ENCODE peak calls at places on chromosomes 7 and 10, in nine cellular contexts. One of them, this sample, is unnamed.

GRCh38 chr10:34885901-34886300 is 70.8 kb upstream of the PARD3 start:
- DNase-seq in A549: no peak
- DNase-seq in stimulated activated CD8-positive, alpha-beta memory T cell treated with anti-CD3 and anti-CD28 coated beads, Interleukin-7, amount 100 ng/mL, for 4 hours: no peak
- DNase-seq in cardiac fibroblast: no peak
- DNase-seq in hippocampal formation: no peak
- DNase-seq in Ammon's horn: no peak
- DNase-seq in activated T-helper 9 cell treated with anti-CD3 and anti-CD28 coated beads, Interleukin-2, amount 50 U/mL, for 16 hours: no peak
- DNase-seq in activated CD4-positive, alpha-beta T cell treated with anti-CD3 and anti-CD28 coated beads, Interleukin-2, amount 10 ng/mL, durations not matched to agents 7 days and 5 days: no peak
- DNase-seq in nephron progenitor cell: no peak
- DNase-seq in this sample: no peak

GRCh38 chr10:87845624-87846377 is 17.5 kb downstream of the KLLN start:
- DNase-seq in A549: peak; percentile 48
- DNase-seq in stimulated activated CD8-positive, alpha-beta memory T cell treated with anti-CD3 and anti-CD28 coated beads, Interleukin-7, amount 100 ng/mL, for 4 hours: no peak
- DNase-seq in cardiac fibroblast: peak; percentile 92
- DNase-seq in Ammon's horn: no peak
- DNase-seq in activated T-helper 9 cell treated with anti-CD3 and anti-CD28 coated beads, Interleukin-2, amount 50 U/mL, for 16 hours: no peak
- DNase-seq in nephron progenitor cell: no peak
- DNase-seq in activated CD4-positive, alpha-beta T cell treated with anti-CD3 and anti-CD28 coated beads, Interleukin-2, amount 10 ng/mL, durations not matched to agents 7 days and 5 days: no peak
- DNase-seq in hippocampal formation: no peak
- DNase-seq in this sample: no peak

GRCh38 chr10:47421057-47421952 is 37.2 kb upstream of the ZNF488 start:
- DNase-seq in A549: no peak
- DNase-seq in activated T-helper 9 cell treated with anti-CD3 and anti-CD28 coated beads, Interleukin-2, amount 50 U/mL, for 16 hours: no peak
- DNase-seq in hippocampal formation: no peak
- DNase-seq in stimulated activated CD8-positive, alpha-beta memory T cell treated with anti-CD3 and anti-CD28 coated beads, Interleukin-7, amount 100 ng/mL, for 4 hours: no peak
- DNase-seq in activated CD4-positive, alpha-beta T cell treated with anti-CD3 and anti-CD28 coated beads, Interleukin-2, amount 10 ng/mL, durations not matched to agents 7 days and 5 days: no peak
- DNase-seq in cardiac fibroblast: peak; percentile 74
- DNase-seq in Ammon's horn: no peak
- DNase-seq in nephron progenitor cell: no peak
- DNase-seq in this sample: no peak

GRCh38 chr10:62062752-62063512 is 161.4 kb downstream of the ARID5B start:
- DNase-seq in activated CD4-positive, alpha-beta T cell treated with anti-CD3 and anti-CD28 coated beads, Interleukin-2, amount 10 ng/mL, durations not matched to agents 7 days and 5 days: no peak
- DNase-seq in hippocampal formation: no peak
- DNase-seq in cardiac fibroblast: no peak
- DNase-seq in stimulated activated CD8-positive, alpha-beta memory T cell treated with anti-CD3 and anti-CD28 coated beads, Interleukin-7, amount 100 ng/mL, for 4 hours: no peak
- DNase-seq in activated T-helper 9 cell treated with anti-CD3 and anti-CD28 coated beads, Interleukin-2, amount 50 U/mL, for 16 hours: no peak
- DNase-seq in A549: no peak
- DNase-seq in Ammon's horn: no peak
- DNase-seq in nephron progenitor cell: no peak
- DNase-seq in this sample: no peak

GRCh38 chr7:149741629-149742028 is 31.8 kb downstream of the ZNF467 start:
- DNase-seq in Ammon's horn: peak; percentile 80
- DNase-seq in activated CD4-positive, alpha-beta T cell treated with anti-CD3 and anti-CD28 coated beads, Interleukin-2, amount 10 ng/mL, durations not matched to agents 7 days and 5 days: no peak
- DNase-seq in hippocampal formation: peak; percentile 43
- DNase-seq in activated T-helper 9 cell treated with anti-CD3 and anti-CD28 coated beads, Interleukin-2, amount 50 U/mL, for 16 hours: no peak
- DNase-seq in stimulated activated CD8-positive, alpha-beta memory T cell treated with anti-CD3 and anti-CD28 coated beads, Interleukin-7, amount 100 ng/mL, for 4 hours: no peak
- DNase-seq in A549: peak; percentile 46
- DNase-seq in cardiac fibroblast: no peak
- DNase-seq in nephron progenitor cell: no peak
- DNase-seq in this sample: peak; percentile 50

GRCh38 chr10:17396004-17396403 is 58.4 kb downstream of the ST8SIA6 start:
- DNase-seq in A549: no peak
- DNase-seq in stimulated activated CD8-positive, alpha-beta memory T cell treated with anti-CD3 and anti-CD28 coated beads, Interleukin-7, amount 100 ng/mL, for 4 hours: no peak
- DNase-seq in cardiac fibroblast: no peak
- DNase-seq in activated CD4-positive, alpha-beta T cell treated with anti-CD3 and anti-CD28 coated beads, Interleukin-2, amount 10 ng/mL, durations not matched to agents 7 days and 5 days: no peak
- DNase-seq in hippocampal formation: no peak
- DNase-seq in activated T-helper 9 cell treated with anti-CD3 and anti-CD28 coated beads, Interleukin-2, amount 50 U/mL, for 16 hours: no peak
- DNase-seq in nephron progenitor cell: no peak
- DNase-seq in Ammon's horn: no peak
- DNase-seq in this sample: no peak

GRCh38 chr10:96112531-96112930 is 17.6 kb upstream of the ZNF518A start:
- DNase-seq in nephron progenitor cell: no peak
- DNase-seq in A549: no peak
- DNase-seq in cardiac fibroblast: peak; percentile 9
- DNase-seq in Ammon's horn: no peak
- DNase-seq in activated T-helper 9 cell treated with anti-CD3 and anti-CD28 coated beads, Interleukin-2, amount 50 U/mL, for 16 hours: no peak
- DNase-seq in hippocampal formation: no peak
- DNase-seq in activated CD4-positive, alpha-beta T cell treated with anti-CD3 and anti-CD28 coated beads, Interleukin-2, amount 10 ng/mL, durations not matched to agents 7 days and 5 days: no peak
- DNase-seq in stimulated activated CD8-positive, alpha-beta memory T cell treated with anti-CD3 and anti-CD28 coated beads, Interleukin-7, amount 100 ng/mL, for 4 hours: no peak
- DNase-seq in this sample: no peak

GRCh38 chr10:24988831-24989769 is 26.9 kb downstream of the ENKUR start:
- DNase-seq in nephron progenitor cell: peak; percentile 14
- DNase-seq in hippocampal formation: peak; percentile 12
- DNase-seq in A549: no peak
- DNase-seq in activated T-helper 9 cell treated with anti-CD3 and anti-CD28 coated beads, Interleukin-2, amount 50 U/mL, for 16 hours: no peak
- DNase-seq in stimulated activated CD8-positive, alpha-beta memory T cell treated with anti-CD3 and anti-CD28 coated beads, Interleukin-7, amount 100 ng/mL, for 4 hours: no peak
- DNase-seq in cardiac fibroblast: no peak
- DNase-seq in Ammon's horn: peak; percentile 80
- DNase-seq in activated CD4-positive, alpha-beta T cell treated with anti-CD3 and anti-CD28 coated beads, Interleukin-2, amount 10 ng/mL, durations not matched to agents 7 days and 5 days: no peak
- DNase-seq in this sample: no peak

GRCh38 chr7:77800158-77800557 is 1.6 kb downstream of the PHTF2 start:
- DNase-seq in activated T-helper 9 cell treated with anti-CD3 and anti-CD28 coated beads, Interleukin-2, amount 50 U/mL, for 16 hours: no peak
- DNase-seq in cardiac fibroblast: peak; percentile 21
- DNase-seq in Ammon's horn: no peak
- DNase-seq in hippocampal formation: no peak
- DNase-seq in nephron progenitor cell: no peak
- DNase-seq in activated CD4-positive, alpha-beta T cell treated with anti-CD3 and anti-CD28 coated beads, Interleukin-2, amount 10 ng/mL, durations not matched to agents 7 days and 5 days: no peak
- DNase-seq in stimulated activated CD8-positive, alpha-beta memory T cell treated with anti-CD3 and anti-CD28 coated beads, Interleukin-7, amount 100 ng/mL, for 4 hours: no peak
- DNase-seq in A549: no peak
- DNase-seq in this sample: no peak

GRCh38 chr7:19405546-19405945 is 260.3 kb upstream of the FERD3L start:
- DNase-seq in activated CD4-positive, alpha-beta T cell treated with anti-CD3 and anti-CD28 coated beads, Interleukin-2, amount 10 ng/mL, durations not matched to agents 7 days and 5 days: no peak
- DNase-seq in activated T-helper 9 cell treated with anti-CD3 and anti-CD28 coated beads, Interleukin-2, amount 50 U/mL, for 16 hours: no peak
- DNase-seq in nephron progenitor cell: no peak
- DNase-seq in Ammon's horn: no peak
- DNase-seq in cardiac fibroblast: peak; percentile 81
- DNase-seq in stimulated activated CD8-positive, alpha-beta memory T cell treated with anti-CD3 and anti-CD28 coated beads, Interleukin-7, amount 100 ng/mL, for 4 hours: no peak
- DNase-seq in A549: no peak
- DNase-seq in hippocampal formation: no peak
- DNase-seq in this sample: no peak

GRCh38 chr10:4354382-4354812 is 471.6 kb upstream of the AKR1E2 start:
- DNase-seq in Ammon's horn: no peak
- DNase-seq in A549: peak; percentile 36
- DNase-seq in activated CD4-positive, alpha-beta T cell treated with anti-CD3 and anti-CD28 coated beads, Interleukin-2, amount 10 ng/mL, durations not matched to agents 7 days and 5 days: no peak
- DNase-seq in nephron progenitor cell: no peak
- DNase-seq in activated T-helper 9 cell treated with anti-CD3 and anti-CD28 coated beads, Interleukin-2, amount 50 U/mL, for 16 hours: no peak
- DNase-seq in cardiac fibroblast: peak; percentile 54
- DNase-seq in hippocampal formation: no peak
- DNase-seq in stimulated activated CD8-positive, alpha-beta memory T cell treated with anti-CD3 and anti-CD28 coated beads, Interleukin-7, amount 100 ng/mL, for 4 hours: no peak
- DNase-seq in this sample: no peak

GRCh38 chr10:804191-804781 is 114.8 kb upstream of the DIP2C start:
- DNase-seq in hippocampal formation: no peak
- DNase-seq in activated T-helper 9 cell treated with anti-CD3 and anti-CD28 coated beads, Interleukin-2, amount 50 U/mL, for 16 hours: no peak
- DNase-seq in stimulated activated CD8-positive, alpha-beta memory T cell treated with anti-CD3 and anti-CD28 coated beads, Interleukin-7, amount 100 ng/mL, for 4 hours: no peak
- DNase-seq in A549: no peak
- DNase-seq in nephron progenitor cell: peak; percentile 72
- DNase-seq in Ammon's horn: no peak
- DNase-seq in activated CD4-positive, alpha-beta T cell treated with anti-CD3 and anti-CD28 coated beads, Interleukin-2, amount 10 ng/mL, durations not matched to agents 7 days and 5 days: no peak
- DNase-seq in cardiac fibroblast: no peak
- DNase-seq in this sample: no peak

GRCh38 chr10:123669901-123670300 is 3.7 kb downstream of the GPR26 start:
- DNase-seq in Ammon's horn: no peak
- DNase-seq in cardiac fibroblast: no peak
- DNase-seq in A549: no peak
- DNase-seq in hippocampal formation: no peak
- DNase-seq in stimulated activated CD8-positive, alpha-beta memory T cell treated with anti-CD3 and anti-CD28 coated beads, Interleukin-7, amount 100 ng/mL, for 4 hours: no peak
- DNase-seq in activated T-helper 9 cell treated with anti-CD3 and anti-CD28 coated beads, Interleukin-2, amount 50 U/mL, for 16 hours: no peak
- DNase-seq in activated CD4-positive, alpha-beta T cell treated with anti-CD3 and anti-CD28 coated beads, Interleukin-2, amount 10 ng/mL, durations not matched to agents 7 days and 5 days: no peak
- DNase-seq in nephron progenitor cell: no peak
- DNase-seq in this sample: no peak

GRCh38 chr10:93222876-93223275 is 149.2 kb downstream of the CYP26A1 start:
- DNase-seq in stimulated activated CD8-positive, alpha-beta memory T cell treated with anti-CD3 and anti-CD28 coated beads, Interleukin-7, amount 100 ng/mL, for 4 hours: no peak
- DNase-seq in hippocampal formation: no peak
- DNase-seq in nephron progenitor cell: no peak
- DNase-seq in Ammon's horn: no peak
- DNase-seq in activated CD4-positive, alpha-beta T cell treated with anti-CD3 and anti-CD28 coated beads, Interleukin-2, amount 10 ng/mL, durations not matched to agents 7 days and 5 days: no peak
- DNase-seq in A549: no peak
- DNase-seq in activated T-helper 9 cell treated with anti-CD3 and anti-CD28 coated beads, Interleukin-2, amount 50 U/mL, for 16 hours: no peak
- DNase-seq in cardiac fibroblast: no peak
- DNase-seq in this sample: no peak

GRCh38 chr7:20786779-20787651 is at the start of gene SP8:
- DNase-seq in A549: peak; percentile 48
- DNase-seq in activated T-helper 9 cell treated with anti-CD3 and anti-CD28 coated beads, Interleukin-2, amount 50 U/mL, for 16 hours: no peak
- DNase-seq in cardiac fibroblast: no peak
- DNase-seq in stimulated activated CD8-positive, alpha-beta memory T cell treated with anti-CD3 and anti-CD28 coated beads, Interleukin-7, amount 100 ng/mL, for 4 hours: no peak
- DNase-seq in nephron progenitor cell: peak; percentile 83
- DNase-seq in activated CD4-positive, alpha-beta T cell treated with anti-CD3 and anti-CD28 coated beads, Interleukin-2, amount 10 ng/mL, durations not matched to agents 7 days and 5 days: no peak
- DNase-seq in Ammon's horn: no peak
- DNase-seq in hippocampal formation: no peak
- DNase-seq in this sample: peak; percentile 24

GRCh38 chr10:133544506-133544905 is 17.3 kb downstream of the CYP2E1 start:
- DNase-seq in nephron progenitor cell: no peak
- DNase-seq in activated T-helper 9 cell treated with anti-CD3 and anti-CD28 coated beads, Interleukin-2, amount 50 U/mL, for 16 hours: no peak
- DNase-seq in activated CD4-positive, alpha-beta T cell treated with anti-CD3 and anti-CD28 coated beads, Interleukin-2, amount 10 ng/mL, durations not matched to agents 7 days and 5 days: no peak
- DNase-seq in Ammon's horn: no peak
- DNase-seq in hippocampal formation: no peak
- DNase-seq in A549: no peak
- DNase-seq in stimulated activated CD8-positive, alpha-beta memory T cell treated with anti-CD3 and anti-CD28 coated beads, Interleukin-7, amount 100 ng/mL, for 4 hours: no peak
- DNase-seq in cardiac fibroblast: no peak
- DNase-seq in this sample: no peak

GRCh38 chr10:11161910-11162309 is 144.2 kb downstream of the CELF2 start:
- DNase-seq in activated T-helper 9 cell treated with anti-CD3 and anti-CD28 coated beads, Interleukin-2, amount 50 U/mL, for 16 hours: no peak
- DNase-seq in A549: no peak
- DNase-seq in cardiac fibroblast: no peak
- DNase-seq in hippocampal formation: no peak
- DNase-seq in stimulated activated CD8-positive, alpha-beta memory T cell treated with anti-CD3 and anti-CD28 coated beads, Interleukin-7, amount 100 ng/mL, for 4 hours: no peak
- DNase-seq in Ammon's horn: no peak
- DNase-seq in activated CD4-positive, alpha-beta T cell treated with anti-CD3 and anti-CD28 coated beads, Interleukin-2, amount 10 ng/mL, durations not matched to agents 7 days and 5 days: no peak
- DNase-seq in nephron progenitor cell: no peak
- DNase-seq in this sample: no peak

GRCh38 chr7:96088579-96088978 is 233.3 kb downstream of the SLC25A13 start:
- DNase-seq in nephron progenitor cell: no peak
- DNase-seq in hippocampal formation: no peak
- DNase-seq in cardiac fibroblast: peak; percentile 64
- DNase-seq in A549: no peak
- DNase-seq in Ammon's horn: no peak
- DNase-seq in activated T-helper 9 cell treated with anti-CD3 and anti-CD28 coated beads, Interleukin-2, amount 50 U/mL, for 16 hours: no peak
- DNase-seq in stimulated activated CD8-positive, alpha-beta memory T cell treated with anti-CD3 and anti-CD28 coated beads, Interleukin-7, amount 100 ng/mL, for 4 hours: no peak
- DNase-seq in activated CD4-positive, alpha-beta T cell treated with anti-CD3 and anti-CD28 coated beads, Interleukin-2, amount 10 ng/mL, durations not matched to agents 7 days and 5 days: no peak
- DNase-seq in this sample: no peak

GRCh38 chr10:14698487-14699170 is 76.1 kb downstream of the FAM107B start:
- DNase-seq in stimulated activated CD8-positive, alpha-beta memory T cell treated with anti-CD3 and anti-CD28 coated beads, Interleukin-7, amount 100 ng/mL, for 4 hours: no peak
- DNase-seq in activated CD4-positive, alpha-beta T cell treated with anti-CD3 and anti-CD28 coated beads, Interleukin-2, amount 10 ng/mL, durations not matched to agents 7 days and 5 days: no peak
- DNase-seq in A549: no peak
- DNase-seq in activated T-helper 9 cell treated with anti-CD3 and anti-CD28 coated beads, Interleukin-2, amount 50 U/mL, for 16 hours: no peak
- DNase-seq in nephron progenitor cell: no peak
- DNase-seq in cardiac fibroblast: peak; percentile 31
- DNase-seq in Ammon's horn: no peak
- DNase-seq in hippocampal formation: no peak
- DNase-seq in this sample: no peak

GRCh38 chr7:39978252-39978934 is 28.3 kb downstream of the CDK13 start:
- DNase-seq in nephron progenitor cell: no peak
- DNase-seq in cardiac fibroblast: no peak
- DNase-seq in Ammon's horn: no peak
- DNase-seq in activated CD4-positive, alpha-beta T cell treated with anti-CD3 and anti-CD28 coated beads, Interleukin-2, amount 10 ng/mL, durations not matched to agents 7 days and 5 days: no peak
- DNase-seq in hippocampal formation: no peak
- DNase-seq in activated T-helper 9 cell treated with anti-CD3 and anti-CD28 coated beads, Interleukin-2, amount 50 U/mL, for 16 hours: no peak
- DNase-seq in A549: no peak
- DNase-seq in stimulated activated CD8-positive, alpha-beta memory T cell treated with anti-CD3 and anti-CD28 coated beads, Interleukin-7, amount 100 ng/mL, for 4 hours: no peak
- DNase-seq in this sample: no peak

GRCh38 chr7:151520419-151521229 is 929 bp upstream of the RHEB start:
- DNase-seq in cardiac fibroblast: no peak
- DNase-seq in A549: no peak
- DNase-seq in stimulated activated CD8-positive, alpha-beta memory T cell treated with anti-CD3 and anti-CD28 coated beads, Interleukin-7, amount 100 ng/mL, for 4 hours: peak; percentile 22
- DNase-seq in activated T-helper 9 cell treated with anti-CD3 and anti-CD28 coated beads, Interleukin-2, amount 50 U/mL, for 16 hours: peak; percentile 17
- DNase-seq in activated CD4-positive, alpha-beta T cell treated with anti-CD3 and anti-CD28 coated beads, Interleukin-2, amount 10 ng/mL, durations not matched to agents 7 days and 5 days: peak; percentile 33
- DNase-seq in hippocampal formation: peak; percentile 32
- DNase-seq in nephron progenitor cell: peak; percentile 9
- DNase-seq in Ammon's horn: peak; percentile 51
- DNase-seq in this sample: peak; percentile 29

GRCh38 chr7:73995330-73995729 is 32.6 kb upstream of the ELN start:
- DNase-seq in nephron progenitor cell: no peak
- DNase-seq in A549: no peak
- DNase-seq in stimulated activated CD8-positive, alpha-beta memory T cell treated with anti-CD3 and anti-CD28 coated beads, Interleukin-7, amount 100 ng/mL, for 4 hours: no peak
- DNase-seq in Ammon's horn: no peak
- DNase-seq in activated CD4-positive, alpha-beta T cell treated with anti-CD3 and anti-CD28 coated beads, Interleukin-2, amount 10 ng/mL, durations not matched to agents 7 days and 5 days: no peak
- DNase-seq in hippocampal formation: no peak
- DNase-seq in activated T-helper 9 cell treated with anti-CD3 and anti-CD28 coated beads, Interleukin-2, amount 50 U/mL, for 16 hours: no peak
- DNase-seq in cardiac fibroblast: peak; percentile 47
- DNase-seq in this sample: no peak